ENCODE peak calls at places on chromosome 3, in five cellular contexts. S is thoracic aorta; R is stimulated activated CD4-positive, alpha-beta T cell treated with anti-CD3 and anti-CD28 coated beads, Interleukin-4, amount 100 ng/mL, for 48 hours; X is iris pigment epithelial cell; C is GF-D8. F is an unnamed sample.

GRCh38 chr3:127044996-127045395 is 62.1 kb downstream of the PLXNA1 start:
- DNase-seq in S (no peak), C (no peak), R (no peak), X (peak; percentile 29), F (peak; percentile 37)

GRCh38 chr3:108838411-108838810 is 15.8 kb downstream of the TRAT1 start:
- DNase-seq in X (no peak), S (no peak), R (no peak), C (no peak), F (no peak)

GRCh38 chr3:81003008-81003407 is 758.4 kb downstream of the GBE1 start:
- DNase-seq in X (no peak), C (no peak), R (no peak), S (no peak), F (no peak)

GRCh38 chr3:155101398-155101797 is 21.3 kb downstream of the MME start:
- DNase-seq in C (no peak), S (no peak), R (no peak), X (peak; percentile 55), F (no peak)

GRCh38 chr3:59812188-59812587 is 762.4 kb upstream of the CFAP20DC start:
- DNase-seq in R (no peak), X (no peak), S (no peak), C (no peak), F (no peak)

GRCh38 chr3:117114517-117115265 is 405.1 kb downstream of the TUSC7 start:
- DNase-seq in C (no peak), R (no peak), X (no peak), S (no peak), F (no peak)

GRCh38 chr3:134485075-134485536 is 679 bp downstream of the ANAPC13 start:
- DNase-seq in R (no peak), S (no peak), X (no peak), C (no peak), F (no peak)

GRCh38 chr3:192802957-192803899 is 75.9 kb upstream of the FGF12 start:
- DNase-seq in C (peak; percentile 14), R (no peak), S (no peak), X (peak; percentile 67), F (no peak)

GRCh38 chr3:34793066-34793465 is 846.3 kb upstream of the ARPP21 start:
- DNase-seq in R (no peak), S (no peak), C (no peak), X (no peak), F (no peak)

GRCh38 chr3:158725348-158725966 is 6.8 kb downstream of the RARRES1 start:
- DNase-seq in X (peak; percentile 99), R (no peak), C (no peak), S (peak; percentile 66), F (no peak)

GRCh38 chr3:97916576-97916975 is 55.7 kb downstream of the RIOX2 start:
- DNase-seq in R (no peak), X (no peak), C (no peak), S (no peak), F (no peak)

GRCh38 chr3:38805765-38806386 is 10.1 kb downstream of the SCN10A start:
- DNase-seq in S (no peak), R (peak; percentile 23), X (peak; percentile 67), C (no peak), F (peak; percentile 74)

GRCh38 chr3:148992027-148992634 is 791 bp downstream of the GYG1 start:
- DNase-seq in C (peak; percentile 10), S (peak; percentile 20), R (peak; percentile 12), X (no peak), F (peak; percentile 47)

GRCh38 chr3:45796902-45797637 is 734 bp upstream of the SLC6A20 start:
- DNase-seq in S (no peak), C (no peak), X (no peak), R (no peak), F (no peak)

GRCh38 chr3:127779747-127780146 is 42.6 kb downstream of the MGLL start:
- DNase-seq in X (peak; percentile 57), R (no peak), S (no peak), C (peak; percentile 58), F (no peak)

GRCh38 chr3:122398920-122399319 is 14.9 kb downstream of the FAM162A start:
- DNase-seq in C (no peak), R (no peak), X (no peak), S (no peak), F (no peak)

GRCh38 chr3:104297617-104298016 is 1069.1 kb upstream of the ALCAM start:
- DNase-seq in R (no peak), S (no peak), X (no peak), C (no peak), F (no peak)

GRCh38 chr3:43371494-43371893 is 85.2 kb downstream of the SNRK start:
- DNase-seq in C (no peak), X (no peak), S (no peak), R (no peak), F (no peak)

GRCh38 chr3:131360191-131360590 is 21.4 kb upstream of the NUDT16 start:
- DNase-seq in S (no peak), X (no peak), R (no peak), C (no peak), F (no peak)

GRCh38 chr3:35296533-35296932 is 342.8 kb upstream of the ARPP21 start:
- DNase-seq in C (no peak), R (no peak), S (no peak), X (no peak), F (no peak)

GRCh38 chr3:37620071-37620635 is 241.5 kb upstream of the CTDSPL start:
- DNase-seq in R (no peak), S (no peak), C (no peak), X (no peak), F (no peak)

GRCh38 chr3:169179193-169180122 is 484.1 kb downstream of the MECOM start:
- DNase-seq in R (no peak), S (no peak), C (no peak), X (no peak), F (no peak)

GRCh38 chr3:135038191-135038590 is 243.1 kb downstream of the EPHB1 start:
- DNase-seq in S (no peak), R (no peak), C (no peak), X (no peak), F (no peak)

GRCh38 chr3:13281657-13282527 is 138.2 kb downstream of the NUP210 start:
- DNase-seq in S (no peak), R (no peak), X (peak; percentile 9), C (no peak), F (peak; percentile 50)

GRCh38 chr3:151926956-151927355 is 53.5 kb downstream of the SUCNR1 start:
- DNase-seq in X (peak; percentile 89), S (no peak), C (no peak), R (no peak), F (no peak)

GRCh38 chr3:115401891-115402501 is 221.3 kb upstream of the GAP43 start:
- DNase-seq in S (no peak), R (no peak), C (no peak), X (peak; percentile 73), F (no peak)

GRCh38 chr3:154464440-154465148 is 34.6 kb upstream of the GPR149 start:
- DNase-seq in S (no peak), C (no peak), X (no peak), R (no peak), F (no peak)

GRCh38 chr3:187264051-187264450 is 27.5 kb downstream of the MASP1 start:
- DNase-seq in C (no peak), R (no peak), X (peak; percentile 92), S (no peak), F (no peak)

GRCh38 chr3:23004971-23005370 is 198.2 kb upstream of the UBE2E2 start:
- DNase-seq in X (peak; percentile 87), C (no peak), S (no peak), R (no peak), F (no peak)

GRCh38 chr3:75272708-75273107 is 391.4 kb upstream of the FRG2C start:
- DNase-seq in C (no peak), R (no peak), X (peak; percentile 62), S (no peak), F (no peak)

GRCh38 chr3:8768364-8769087 is 887 bp downstream of the OXTR start:
- DNase-seq in S (no peak), C (no peak), R (no peak), X (peak; percentile 49), F (peak; percentile 39)

GRCh38 chr3:188233320-188233719 is 79.4 kb downstream of the LPP start:
- DNase-seq in R (no peak), C (no peak), X (peak; percentile 69), S (no peak), F (no peak)

GRCh38 chr3:58164916-58165821 is 45.6 kb downstream of the DNASE1L3 start:
- DNase-seq in R (no peak), X (no peak), S (no peak), C (no peak), F (no peak)

GRCh38 chr3:106685751-106686150 is 691.5 kb upstream of the CCDC54 start:
- DNase-seq in S (no peak), C (no peak), X (no peak), R (no peak), F (no peak)